ENCODE peak calls at places on chromosomes 6 and 20, in ten cellular contexts. O is NCI-H2171 treated with DMSO at 0.1 percent for 48 hours; C is NCI-H2081; U is Peyer's patch; Z is body of pancreas; V is H7; X is skeletal muscle cell; S is NCI-H1436; F is lower lobe of right lung; M is central memory CD4-positive, alpha-beta T cell. W is an unnamed sample.

GRCh38 chr20:38842558-38842981 is 37.1 kb downstream of the PPP1R16B start:
- DNase-seq in O (no peak), C (no peak), U (no peak), Z (no peak), V (no peak), X (no peak), S (no peak), F (no peak), M (peak), W (peak)

GRCh38 chr6:9896806-9897205 is 518.1 kb downstream of the TFAP2A start:
- DNase-seq in O (no peak), C (no peak), U (no peak), Z (no peak), V (no peak), X (no peak), S (no peak), F (no peak), M (no peak), W (no peak)

GRCh38 chr6:53579338-53579737 is 34.4 kb upstream of the GCLC start:
- DNase-seq in O (no peak), C (no peak), U (no peak), Z (no peak), V (no peak), X (no peak), S (no peak), F (no peak), M (no peak), W (no peak)

GRCh38 chr20:25683050-25683449 is 13.6 kb downstream of the ZNF337 start:
- DNase-seq in O (no peak), C (no peak), U (no peak), Z (no peak), V (no peak), X (no peak), S (no peak), F (no peak), M (no peak), W (no peak)

GRCh38 chr6:139647001-139647400 is 272.6 kb upstream of the CITED2 start:
- DNase-seq in O (no peak), C (no peak), U (no peak), Z (no peak), V (no peak), X (no peak), S (no peak), F (no peak), M (no peak), W (no peak)

GRCh38 chr6:90375681-90376439 is 79.2 kb upstream of the BACH2 start:
- DNase-seq in O (no peak), C (no peak), U (no peak), Z (no peak), V (no peak), X (peak), S (no peak), F (no peak), M (no peak), W (no peak)

GRCh38 chr6:126773122-126773805 is 345.2 kb upstream of the RSPO3 start:
- DNase-seq in O (no peak), C (no peak), U (no peak), Z (no peak), V (no peak), X (no peak), S (no peak), F (no peak), M (no peak), W (peak)

GRCh38 chr6:94270040-94270689 is 850.8 kb upstream of the EPHA7 start:
- DNase-seq in O (no peak), C (peak), U (peak), Z (no peak), V (peak), X (no peak), S (peak), F (no peak), M (no peak), W (no peak)

GRCh38 chr6:1652842-1653241 is 43.1 kb downstream of the FOXC1 start:
- DNase-seq in O (no peak), C (no peak), U (no peak), Z (no peak), V (no peak), X (no peak), S (no peak), F (no peak), M (no peak), W (no peak)

GRCh38 chr6:168264593-168265335 is 54.8 kb downstream of the DACT2 start:
- DNase-seq in O (no peak), C (no peak), U (no peak), Z (no peak), V (no peak), X (no peak), S (no peak), F (no peak), M (no peak), W (no peak)

GRCh38 chr20:35446356-35447078 is 8.5 kb upstream of the GDF5 start:
- DNase-seq in O (no peak), C (no peak), U (no peak), Z (no peak), V (no peak), X (no peak), S (no peak), F (no peak), M (no peak), W (peak)

GRCh38 chr6:5231289-5231688 is 29.5 kb downstream of the LYRM4 start:
- DNase-seq in O (no peak), C (no peak), U (no peak), Z (no peak), V (peak), X (no peak), S (no peak), F (no peak), M (no peak), W (peak)

GRCh38 chr20:34877002-34877264 is 521 bp downstream of the ACSS2 start:
- DNase-seq in O (no peak), C (no peak), U (no peak), Z (no peak), V (no peak), X (no peak), S (no peak), F (no peak), M (no peak), W (peak)

GRCh38 chr20:19888269-19888669 is 128.9 kb upstream of the NAA20 start:
- DNase-seq in O (no peak), C (peak), U (peak), Z (no peak), V (no peak), X (no peak), S (no peak), F (no peak), M (no peak), W (no peak)

GRCh38 chr6:33147807-33148666 is 44.2 kb downstream of the COL11A2 start:
- DNase-seq in O (peak), C (peak), U (no peak), Z (peak), V (peak), X (peak), S (peak), F (no peak), M (no peak), W (peak)

GRCh38 chr6:24689964-24690363 is 23.1 kb downstream of the ACOT13 start:
- DNase-seq in O (no peak), C (no peak), U (no peak), Z (no peak), V (no peak), X (peak), S (no peak), F (no peak), M (no peak), W (no peak)

GRCh38 chr6:114430534-114431124 is 87.8 kb upstream of the HS3ST5 start:
- DNase-seq in O (peak), C (no peak), U (no peak), Z (no peak), V (no peak), X (no peak), S (no peak), F (no peak), M (no peak), W (peak)

GRCh38 chr6:63923139-63923739 is 287.6 kb downstream of the PHF3 start:
- DNase-seq in O (peak), C (peak), U (no peak), Z (no peak), V (peak), X (peak), S (peak), F (no peak), M (no peak), W (peak)

GRCh38 chr6:168506460-168506859 is 65.5 kb downstream of the SMOC2 start:
- DNase-seq in O (no peak), C (peak), U (no peak), Z (no peak), V (no peak), X (no peak), S (peak), F (no peak), M (no peak), W (no peak)

GRCh38 chr6:163900570-163900969 is 486.1 kb downstream of the QKI start:
- DNase-seq in O (no peak), C (no peak), U (no peak), Z (no peak), V (no peak), X (peak), S (no peak), F (no peak), M (no peak), W (no peak)

GRCh38 chr20:15708984-15709598 is 864.2 kb downstream of the KIF16B start:
- DNase-seq in O (peak), C (no peak), U (peak), Z (peak), V (peak), X (no peak), S (no peak), F (peak), M (no peak), W (peak)

GRCh38 chr6:26525818-26526217 is 12.3 kb upstream of the HMGN4 start:
- DNase-seq in O (no peak), C (no peak), U (no peak), Z (no peak), V (no peak), X (no peak), S (no peak), F (no peak), M (no peak), W (no peak)

GRCh38 chr20:6299451-6299850 is 176.6 kb upstream of the FERMT1 start:
- DNase-seq in O (no peak), C (no peak), U (no peak), Z (no peak), V (no peak), X (no peak), S (no peak), F (peak), M (no peak), W (no peak)

GRCh38 chr6:39776581-39776980 is 15.6 kb upstream of the DAAM2 start:
- DNase-seq in O (no peak), C (no peak), U (no peak), Z (no peak), V (no peak), X (no peak), S (no peak), F (no peak), M (no peak), W (peak)

GRCh38 chr6:149964243-149965190 is 774 bp downstream of the ULBP1 start:
- DNase-seq in O (no peak), C (no peak), U (no peak), Z (no peak), V (peak), X (no peak), S (no peak), F (no peak), M (peak), W (no peak)

GRCh38 chr6:139984317-139984716 is 609.9 kb upstream of the CITED2 start:
- DNase-seq in O (no peak), C (no peak), U (no peak), Z (no peak), V (no peak), X (no peak), S (no peak), F (no peak), M (no peak), W (no peak)

GRCh38 chr6:12342664-12343063 is 52.5 kb downstream of the EDN1 start:
- DNase-seq in O (no peak), C (no peak), U (no peak), Z (no peak), V (no peak), X (no peak), S (no peak), F (no peak), M (no peak), W (no peak)

GRCh38 chr6:82015043-82015442 is 232.5 kb downstream of the IBTK start:
- DNase-seq in O (no peak), C (no peak), U (no peak), Z (no peak), V (no peak), X (no peak), S (no peak), F (no peak), M (no peak), W (no peak)

GRCh38 chr6:28944412-28945006 is 20.7 kb upstream of the TRIM27 start:
- DNase-seq in O (peak), C (peak), U (no peak), Z (peak), V (peak), X (no peak), S (peak), F (no peak), M (peak), W (peak)

GRCh38 chr20:58783515-58783914 is 67.2 kb downstream of the GNAS-AS1 start:
- DNase-seq in O (no peak), C (no peak), U (peak), Z (no peak), V (no peak), X (no peak), S (no peak), F (no peak), M (no peak), W (no peak)

GRCh38 chr20:18079756-18080353 is 22.1 kb upstream of the OVOL2 start:
- DNase-seq in O (no peak), C (no peak), U (no peak), Z (no peak), V (no peak), X (no peak), S (no peak), F (no peak), M (no peak), W (no peak)

GRCh38 chr6:158825038-158825950 is 6.1 kb upstream of the EZR start:
- DNase-seq in O (no peak), C (no peak), U (no peak), Z (no peak), V (no peak), X (no peak), S (no peak), F (no peak), M (no peak), W (no peak)

GRCh38 chr20:6613280-6613861 is 154.1 kb upstream of the BMP2 start:
- DNase-seq in O (no peak), C (no peak), U (no peak), Z (no peak), V (no peak), X (no peak), S (no peak), F (no peak), M (no peak), W (no peak)

GRCh38 chr20:62255976-62256375 is 17.7 kb downstream of the OSBPL2 start:
- DNase-seq in O (no peak), C (no peak), U (no peak), Z (no peak), V (no peak), X (no peak), S (no peak), F (no peak), M (no peak), W (no peak)

GRCh38 chr6:169450097-169450496 is 196.5 kb upstream of the THBS2 start:
- DNase-seq in O (no peak), C (peak), U (no peak), Z (no peak), V (peak), X (no peak), S (no peak), F (no peak), M (no peak), W (no peak)

GRCh38 chr20:38121741-38122140 is 43.3 kb downstream of the TGM2 start:
- DNase-seq in O (no peak), C (no peak), U (no peak), Z (no peak), V (no peak), X (no peak), S (no peak), F (no peak), M (no peak), W (no peak)

GRCh38 chr6:23111984-23112383 is 542.6 kb downstream of the HDGFL1 start:
- DNase-seq in O (no peak), C (no peak), U (no peak), Z (no peak), V (no peak), X (no peak), S (no peak), F (no peak), M (no peak), W (no peak)